ENCODE peak calls at places on chromosomes 2 and 18, in nine cellular contexts. One of them, this sample, is unnamed.

GRCh38 chr2:128439231-128440086 is 120.8 kb upstream of the HS6ST1 start:
- DNase-seq in psoas muscle: no peak
- DNase-seq in nucleus accumbens: no peak
- DNase-seq in central memory CD4-positive, alpha-beta T cell: no peak
- DNase-seq in T-helper 17 cell: no peak
- DNase-seq in skeletal muscle cell: no peak
- DNase-seq in thoracic aorta: no peak
- DNase-seq in substantia nigra: no peak
- DNase-seq in suprapubic skin: peak; percentile 74
- DNase-seq in this sample: no peak

GRCh38 chr2:56515399-56515798 is 331.6 kb downstream of the CCDC85A start:
- DNase-seq in psoas muscle: no peak
- DNase-seq in nucleus accumbens: no peak
- DNase-seq in central memory CD4-positive, alpha-beta T cell: no peak
- DNase-seq in T-helper 17 cell: no peak
- DNase-seq in skeletal muscle cell: no peak
- DNase-seq in thoracic aorta: no peak
- DNase-seq in substantia nigra: no peak
- DNase-seq in suprapubic skin: no peak
- DNase-seq in this sample: no peak

GRCh38 chr2:163207706-163208370 is 369.3 kb upstream of the KCNH7 start:
- DNase-seq in psoas muscle: no peak
- DNase-seq in nucleus accumbens: no peak
- DNase-seq in central memory CD4-positive, alpha-beta T cell: no peak
- DNase-seq in T-helper 17 cell: no peak
- DNase-seq in skeletal muscle cell: no peak
- DNase-seq in thoracic aorta: no peak
- DNase-seq in substantia nigra: no peak
- DNase-seq in suprapubic skin: no peak
- DNase-seq in this sample: no peak

GRCh38 chr2:119252186-119253113 is 28.8 kb downstream of the STEAP3 start:
- DNase-seq in psoas muscle: no peak
- DNase-seq in nucleus accumbens: no peak
- DNase-seq in central memory CD4-positive, alpha-beta T cell: no peak
- DNase-seq in T-helper 17 cell: no peak
- DNase-seq in skeletal muscle cell: peak; percentile 95
- DNase-seq in thoracic aorta: no peak
- DNase-seq in substantia nigra: no peak
- DNase-seq in suprapubic skin: no peak
- DNase-seq in this sample: no peak

GRCh38 chr2:88735853-88736252 is 44.4 kb downstream of the RPIA start:
- DNase-seq in psoas muscle: peak; percentile 71
- DNase-seq in nucleus accumbens: peak; percentile 34
- DNase-seq in central memory CD4-positive, alpha-beta T cell: no peak
- DNase-seq in T-helper 17 cell: no peak
- DNase-seq in skeletal muscle cell: no peak
- DNase-seq in thoracic aorta: no peak
- DNase-seq in substantia nigra: no peak
- DNase-seq in suprapubic skin: no peak
- DNase-seq in this sample: no peak

GRCh38 chr2:237441605-237442004 is 27.6 kb upstream of the COL6A3 start:
- DNase-seq in psoas muscle: no peak
- DNase-seq in nucleus accumbens: no peak
- DNase-seq in central memory CD4-positive, alpha-beta T cell: peak; percentile 51
- DNase-seq in T-helper 17 cell: no peak
- DNase-seq in skeletal muscle cell: peak; percentile 68
- DNase-seq in thoracic aorta: no peak
- DNase-seq in substantia nigra: no peak
- DNase-seq in suprapubic skin: no peak
- DNase-seq in this sample: no peak

GRCh38 chr18:10008006-10008647 is 94.3 kb downstream of the VAPA start:
- DNase-seq in psoas muscle: no peak
- DNase-seq in nucleus accumbens: no peak
- DNase-seq in central memory CD4-positive, alpha-beta T cell: no peak
- DNase-seq in T-helper 17 cell: no peak
- DNase-seq in skeletal muscle cell: no peak
- DNase-seq in thoracic aorta: no peak
- DNase-seq in substantia nigra: no peak
- DNase-seq in suprapubic skin: peak; percentile 8
- DNase-seq in this sample: no peak

GRCh38 chr18:37019157-37019571 is 190.2 kb downstream of the KIAA1328 start:
- DNase-seq in psoas muscle: no peak
- DNase-seq in nucleus accumbens: no peak
- DNase-seq in central memory CD4-positive, alpha-beta T cell: no peak
- DNase-seq in T-helper 17 cell: no peak
- DNase-seq in skeletal muscle cell: no peak
- DNase-seq in thoracic aorta: no peak
- DNase-seq in substantia nigra: no peak
- DNase-seq in suprapubic skin: no peak
- DNase-seq in this sample: no peak

GRCh38 chr2:138846216-138846821 is 66.1 kb upstream of the NXPH2 start:
- DNase-seq in psoas muscle: no peak
- DNase-seq in nucleus accumbens: no peak
- DNase-seq in central memory CD4-positive, alpha-beta T cell: no peak
- DNase-seq in T-helper 17 cell: no peak
- DNase-seq in skeletal muscle cell: no peak
- DNase-seq in thoracic aorta: no peak
- DNase-seq in substantia nigra: no peak
- DNase-seq in suprapubic skin: no peak
- DNase-seq in this sample: peak; percentile 17

GRCh38 chr18:12911025-12911927 is 27.2 kb upstream of the PTPN2 start:
- DNase-seq in psoas muscle: peak; percentile 54
- DNase-seq in nucleus accumbens: no peak
- DNase-seq in central memory CD4-positive, alpha-beta T cell: peak; percentile 45
- DNase-seq in T-helper 17 cell: peak; percentile 42
- DNase-seq in skeletal muscle cell: no peak
- DNase-seq in thoracic aorta: no peak
- DNase-seq in substantia nigra: no peak
- DNase-seq in suprapubic skin: no peak
- DNase-seq in this sample: no peak

GRCh38 chr2:85811173-85811849 is 57.5 kb downstream of the ATOH8 start:
- DNase-seq in psoas muscle: peak; percentile 67
- DNase-seq in nucleus accumbens: no peak
- DNase-seq in central memory CD4-positive, alpha-beta T cell: no peak
- DNase-seq in T-helper 17 cell: no peak
- DNase-seq in skeletal muscle cell: no peak
- DNase-seq in thoracic aorta: no peak
- DNase-seq in substantia nigra: no peak
- DNase-seq in suprapubic skin: peak; percentile 80
- DNase-seq in this sample: no peak

GRCh38 chr2:99706734-99707133 is 216.9 kb upstream of the REV1 start:
- DNase-seq in psoas muscle: no peak
- DNase-seq in nucleus accumbens: no peak
- DNase-seq in central memory CD4-positive, alpha-beta T cell: no peak
- DNase-seq in T-helper 17 cell: no peak
- DNase-seq in skeletal muscle cell: no peak
- DNase-seq in thoracic aorta: no peak
- DNase-seq in substantia nigra: no peak
- DNase-seq in suprapubic skin: no peak
- DNase-seq in this sample: no peak

This sample was measured in NCI-H1436 treated with DMSO at 0.1 percent for 48 hours.